ENCODE peak calls at places on chromosomes 6 and 20, in six cellular contexts. Z is IMR-90, M is mesendoderm, O is H1, V is trophoblast cell, U is H9. R is an unnamed sample.

GRCh38 chr20:55977723-55978481 is 27.4 kb downstream of the CBLN4 start:
- DNase-seq in O (no peak), V (no peak), Z (no peak), U (no peak), M (no peak), R (no peak)

GRCh38 chr6:125120054-125120590 is 33.5 kb upstream of the TPD52L1 start:
- DNase-seq in U (no peak), V (no peak), Z (no peak), M (no peak), O (no peak), R (no peak)

GRCh38 chr6:117481278-117481925 is 1.1 kb upstream of the DCBLD1 start:
- DNase-seq in Z (no peak), V (no peak), O (peak), U (peak), M (peak), R (no peak)

GRCh38 chr20:48875233-48875913 is 46.1 kb upstream of the ARFGEF2 start:
- DNase-seq in O (no peak), V (no peak), U (no peak), Z (no peak), M (no peak), R (no peak)

GRCh38 chr6:43972915-43973304 is 154.3 kb downstream of the MRPL14 start:
- DNase-seq in O (no peak), M (no peak), Z (peak), V (no peak), U (peak), R (no peak)

GRCh38 chr20:46348972-46349741 is 40.9 kb upstream of the CDH22 start:
- DNase-seq in V (peak), U (peak), O (peak), Z (peak), M (peak), R (peak)

GRCh38 chr20:24977797-24978196 is 14.8 kb downstream of the APMAP start:
- DNase-seq in O (no peak), M (no peak), Z (no peak), V (no peak), U (no peak), R (no peak)

GRCh38 chr6:12538881-12539357 is 177.6 kb upstream of the PHACTR1 start:
- DNase-seq in M (no peak), V (peak), O (no peak), Z (no peak), U (no peak), R (no peak)

GRCh38 chr6:128005009-128005408 is 104.2 kb upstream of the THEMIS start:
- DNase-seq in M (no peak), Z (peak), O (no peak), U (no peak), V (no peak), R (no peak)

DNA sequence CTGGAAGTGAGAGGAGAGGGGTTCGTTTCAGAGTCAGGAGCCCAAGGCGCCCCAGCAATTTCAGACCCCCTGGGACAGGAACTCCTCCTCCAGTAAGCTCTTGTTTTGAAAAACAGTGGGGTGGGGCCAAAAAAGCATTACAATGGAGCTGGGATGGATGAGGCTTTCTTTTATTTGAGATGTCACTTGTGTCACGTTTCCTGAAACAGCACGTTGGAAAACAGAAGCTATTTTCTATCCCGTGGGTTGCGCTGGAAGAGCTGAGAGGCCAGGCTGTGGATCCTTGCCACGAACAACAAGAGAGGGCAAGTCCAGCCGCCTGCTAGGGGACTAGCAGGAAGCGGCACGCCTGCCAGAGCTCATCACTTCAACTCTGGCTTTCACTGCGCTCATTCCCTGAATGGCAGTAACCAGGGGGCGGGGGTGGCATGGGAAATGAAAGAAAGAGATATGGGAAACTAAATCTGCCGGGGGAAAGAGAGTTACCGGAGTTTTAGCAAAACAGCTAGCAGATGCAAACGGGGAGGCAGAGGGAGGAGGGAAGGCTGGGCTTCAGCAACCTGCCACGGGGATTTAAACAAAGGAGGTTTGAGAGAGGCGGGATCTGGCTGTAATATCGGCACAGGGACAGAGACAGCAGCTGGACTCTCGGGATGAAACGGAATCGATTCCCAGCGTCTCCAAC is 34.6 kb downstream of the GCNT2 start:
- DNase-seq in M (peak), Z (peak), O (peak), V (no peak), U (peak), R (peak)
- H2BK120ac ChIP-seq in M (no peak), Z (peak), O (no peak), V (peak), U (no peak), R (peak)

DNA sequence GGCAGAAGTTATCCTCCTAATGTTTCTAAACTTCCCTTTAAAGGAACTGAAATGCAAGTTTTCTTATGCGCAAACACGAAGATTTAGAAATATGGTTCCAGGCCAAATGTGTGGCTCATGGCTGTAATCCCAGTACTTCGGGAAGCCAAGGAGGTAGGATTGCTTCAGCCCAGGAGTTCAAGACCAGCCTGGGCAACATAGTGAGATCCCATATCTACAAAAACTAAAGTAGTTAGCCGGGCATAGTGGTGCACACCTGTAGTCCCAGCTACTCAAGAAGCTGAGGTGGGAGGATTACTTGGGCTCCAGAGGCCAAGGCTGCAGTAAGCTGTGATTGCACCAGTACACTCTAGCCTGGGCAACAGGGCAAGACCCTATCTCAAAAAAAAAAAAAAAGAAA is 95.8 kb upstream of the SCAF8 start:
- DNase-seq in O (no peak), M (no peak), Z (no peak), U (no peak), V (no peak), R (no peak)
- H4K8ac ChIP-seq in O (no peak), M (no peak), Z (no peak), U (no peak), V (no peak), R (no peak)

GRCh38 chr6:146944077-146944476 is 260.1 kb upstream of the STXBP5 start:
- DNase-seq in U (no peak), Z (no peak), V (no peak), M (no peak), O (no peak), R (no peak)

GRCh38 chr6:146944809-146945208 is 259.4 kb upstream of the STXBP5 start:
- DNase-seq in M (no peak), U (no peak), O (no peak), V (no peak), Z (no peak), R (no peak)

GRCh38 chr6:146948790-146949342 is 255.4 kb upstream of the STXBP5 start:
- DNase-seq in Z (no peak), O (no peak), V (no peak), U (no peak), M (peak), R (no peak)

GRCh38 chr6:146943673-146944072 is 260.5 kb upstream of the STXBP5 start:
- DNase-seq in V (no peak), U (no peak), O (no peak), Z (no peak), M (no peak), R (no peak)

DNA sequence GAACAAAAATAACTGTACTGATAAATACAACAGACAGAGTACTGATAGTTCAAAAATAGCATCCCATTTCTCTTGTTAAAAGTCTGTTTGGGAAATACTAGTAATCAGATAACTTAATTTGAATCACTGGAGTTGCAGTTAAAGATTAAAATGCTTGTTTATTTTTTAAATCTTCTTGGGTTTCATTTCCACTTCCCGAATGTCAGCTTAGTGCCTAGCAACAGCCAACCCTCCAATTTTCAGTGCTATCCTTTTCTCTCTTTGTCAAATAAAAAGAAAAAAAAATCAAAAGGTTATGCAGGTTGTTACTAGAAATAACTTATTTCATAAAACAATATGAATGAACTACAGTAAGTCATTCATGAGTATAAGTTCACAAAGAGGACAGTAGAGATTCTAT is 257.7 kb upstream of the STXBP5 start:
- DNase-seq in Z (no peak), V (no peak), M (no peak), O (no peak), U (no peak), R (no peak)
- H3K4me2 ChIP-seq in Z (no peak), V (no peak), M (no peak), O (no peak), U (no peak), R (no peak)

GRCh38 chr6:26422329-26422728 is 18.0 kb upstream of the BTN3A3 start:
- DNase-seq in V (no peak), M (no peak), U (no peak), Z (no peak), O (no peak), R (no peak)

GRCh38 chr6:26420607-26421235 is 18.6 kb downstream of the BTN3A1 start:
- DNase-seq in M (peak), Z (peak), U (peak), V (peak), O (peak), R (peak)

GRCh38 chr6:26416288-26416687 is 14.2 kb downstream of the BTN3A1 start:
- DNase-seq in V (no peak), Z (no peak), O (no peak), M (no peak), U (no peak), R (no peak)

GRCh38 chr6:26415791-26416190 is 13.7 kb downstream of the BTN3A1 start:
- DNase-seq in M (no peak), U (no peak), V (no peak), Z (peak), O (no peak), R (no peak)

GRCh38 chr6:26421259-26422144 is 18.8 kb upstream of the BTN3A3 start:
- DNase-seq in O (peak), U (peak), V (peak), Z (peak), M (peak), R (peak)
- H2BK120ac ChIP-seq in O (no peak), U (peak), V (peak), Z (peak), M (no peak), R (no peak)

GRCh38 chr6:112879920-112880413 is 532.8 kb downstream of the RFPL4B start:
- DNase-seq in M (peak), O (peak), Z (no peak), V (peak), U (peak), R (no peak)
- H4K8ac ChIP-seq in M (no peak), O (no peak), Z (no peak), V (peak), U (no peak), R (no peak)

GRCh38 chr6:27135087-27135657 is 112.3 kb upstream of the PRSS16 start:
- DNase-seq in Z (no peak), M (no peak), V (peak), O (no peak), U (no peak), R (no peak)

GRCh38 chr6:27138837-27139752 is 108.4 kb upstream of the PRSS16 start:
- DNase-seq in V (peak), O (peak), M (peak), U (peak), Z (peak), R (peak)

GRCh38 chr6:27136077-27136644 is 111.3 kb upstream of the PRSS16 start:
- DNase-seq in O (no peak), V (peak), Z (no peak), U (no peak), M (no peak), R (no peak)

GRCh38 chr6:27138398-27138797 is 109.1 kb upstream of the PRSS16 start:
- DNase-seq in O (no peak), Z (no peak), V (peak), M (peak), U (no peak), R (no peak)

DNA sequence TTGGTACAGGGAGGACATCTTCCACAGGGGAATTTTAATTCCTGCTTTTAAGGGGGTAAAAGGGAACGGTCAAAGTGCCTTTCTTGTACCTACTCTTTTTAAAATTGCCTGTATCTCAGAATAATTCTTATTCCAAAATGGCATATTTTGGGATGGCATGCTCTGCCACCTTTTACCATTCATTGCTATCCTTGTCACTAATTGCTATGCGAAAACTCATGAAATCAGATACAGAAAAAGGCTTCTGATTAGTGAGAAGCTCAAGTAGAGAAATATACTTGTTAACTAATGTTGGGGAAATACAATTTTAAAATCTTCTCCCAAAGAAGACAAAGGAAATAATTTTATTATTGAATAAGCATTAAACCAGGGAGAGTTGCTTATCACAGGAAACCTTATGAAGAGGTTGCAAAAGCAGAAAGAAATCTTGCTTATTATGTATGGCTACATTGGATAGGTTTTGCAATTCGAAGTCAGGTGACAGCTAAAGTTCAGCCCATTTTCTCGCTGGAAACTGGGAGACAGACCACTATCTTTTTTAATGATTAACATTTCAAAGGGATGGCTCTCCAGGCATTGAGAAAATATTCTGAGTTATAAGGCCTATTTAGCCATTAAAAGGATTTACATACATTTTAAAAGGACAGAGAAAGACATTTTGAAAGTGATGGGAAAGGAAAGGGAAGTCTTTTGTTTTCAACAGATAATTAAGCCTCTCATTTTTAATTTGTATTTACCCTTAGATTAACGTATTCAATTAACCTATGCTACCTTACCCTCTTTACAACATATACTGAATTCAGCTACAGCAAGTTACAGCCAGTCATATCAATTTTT is 110.3 kb upstream of the PRSS16 start:
- DNase-seq in U (no peak), O (no peak), M (no peak), Z (no peak), V (peak), R (no peak)
- H3K4me2 ChIP-seq in U (no peak), O (no peak), M (no peak), Z (no peak), V (no peak), R (no peak)